ENCODE peak calls at places on chromosomes 4 and X, in ten cellular contexts. One of them, this sample, is unnamed.

GRCh38 chr4:156547891-156548290 is 423.7 kb downstream of the PDGFC start:
- DNase-seq in cardiac muscle cell: peak; percentile 11
- DNase-seq in sigmoid colon: no peak
- DNase-seq in NT2/D1: no peak
- DNase-seq in Peyer's patch: no peak
- DNase-seq in uterus: no peak
- DNase-seq in OCI-LY7: no peak
- DNase-seq in A549: no peak
- DNase-seq in PC-9: no peak
- DNase-seq in SK-N-SH: no peak
- DNase-seq in this sample: no peak

GRCh38 chr4:86233681-86234080 is 126.2 kb downstream of the MAPK10 start:
- DNase-seq in cardiac muscle cell: peak; percentile 91
- DNase-seq in sigmoid colon: no peak
- DNase-seq in NT2/D1: no peak
- DNase-seq in Peyer's patch: no peak
- DNase-seq in uterus: no peak
- DNase-seq in OCI-LY7: no peak
- DNase-seq in A549: no peak
- DNase-seq in PC-9: peak; percentile 7
- DNase-seq in SK-N-SH: no peak
- DNase-seq in this sample: no peak

GRCh38 chr4:94665500-94666398 is 92.0 kb upstream of the BMPR1B start:
- DNase-seq in cardiac muscle cell: no peak
- DNase-seq in sigmoid colon: no peak
- DNase-seq in NT2/D1: no peak
- DNase-seq in Peyer's patch: no peak
- DNase-seq in uterus: no peak
- DNase-seq in OCI-LY7: no peak
- DNase-seq in A549: peak; percentile 97
- DNase-seq in PC-9: no peak
- DNase-seq in SK-N-SH: no peak
- DNase-seq in this sample: no peak

GRCh38 chr4:111854494-111855087 is 290.7 kb upstream of the FAM241A start:
- DNase-seq in cardiac muscle cell: peak; percentile 51
- DNase-seq in sigmoid colon: no peak
- DNase-seq in NT2/D1: peak; percentile 15
- DNase-seq in Peyer's patch: no peak
- DNase-seq in uterus: peak; percentile 39
- DNase-seq in OCI-LY7: peak; percentile 18
- DNase-seq in A549: peak; percentile 31
- DNase-seq in PC-9: peak; percentile 2
- DNase-seq in SK-N-SH: peak; percentile 5
- DNase-seq in this sample: no peak

GRCh38 chr4:38461342-38461741 is 202.7 kb upstream of the KLF3 start:
- DNase-seq in cardiac muscle cell: peak; percentile 20
- DNase-seq in sigmoid colon: no peak
- DNase-seq in NT2/D1: no peak
- DNase-seq in Peyer's patch: no peak
- DNase-seq in uterus: no peak
- DNase-seq in OCI-LY7: no peak
- DNase-seq in A549: peak; percentile 8
- DNase-seq in PC-9: no peak
- DNase-seq in SK-N-SH: no peak
- DNase-seq in this sample: no peak

GRCh38 chr4:40380647-40381046 is 45.5 kb downstream of the CHRNA9 start:
- DNase-seq in cardiac muscle cell: no peak
- DNase-seq in sigmoid colon: no peak
- DNase-seq in NT2/D1: no peak
- DNase-seq in Peyer's patch: no peak
- DNase-seq in uterus: no peak
- DNase-seq in OCI-LY7: no peak
- DNase-seq in A549: no peak
- DNase-seq in PC-9: no peak
- DNase-seq in SK-N-SH: no peak
- DNase-seq in this sample: no peak

GRCh38 chr4:52864816-52865215 is 2.7 kb downstream of the RASL11B start:
- DNase-seq in cardiac muscle cell: peak; percentile 91
- DNase-seq in sigmoid colon: no peak
- DNase-seq in NT2/D1: no peak
- DNase-seq in Peyer's patch: no peak
- DNase-seq in uterus: no peak
- DNase-seq in OCI-LY7: no peak
- DNase-seq in A549: no peak
- DNase-seq in PC-9: no peak
- DNase-seq in SK-N-SH: peak; percentile 59
- DNase-seq in this sample: no peak

GRCh38 chr4:82473621-82474164 is 43.3 kb downstream of the ENOPH1 start:
- DNase-seq in cardiac muscle cell: no peak
- DNase-seq in sigmoid colon: no peak
- DNase-seq in NT2/D1: no peak
- DNase-seq in Peyer's patch: no peak
- DNase-seq in uterus: no peak
- DNase-seq in OCI-LY7: no peak
- DNase-seq in A549: no peak
- DNase-seq in PC-9: no peak
- DNase-seq in SK-N-SH: no peak
- DNase-seq in this sample: no peak

GRCh38 chr4:801436-802124 is 24.3 kb downstream of the CPLX1 start:
- DNase-seq in cardiac muscle cell: no peak
- DNase-seq in sigmoid colon: no peak
- DNase-seq in NT2/D1: no peak
- DNase-seq in Peyer's patch: no peak
- DNase-seq in uterus: no peak
- DNase-seq in OCI-LY7: no peak
- DNase-seq in A549: no peak
- DNase-seq in PC-9: no peak
- DNase-seq in SK-N-SH: no peak
- DNase-seq in this sample: no peak

GRCh38 chr4:180052629-180053028 is 2190.6 kb upstream of the TENM3 start:
- DNase-seq in cardiac muscle cell: no peak
- DNase-seq in sigmoid colon: no peak
- DNase-seq in NT2/D1: no peak
- DNase-seq in Peyer's patch: no peak
- DNase-seq in uterus: no peak
- DNase-seq in OCI-LY7: no peak
- DNase-seq in A549: no peak
- DNase-seq in PC-9: no peak
- DNase-seq in SK-N-SH: no peak
- DNase-seq in this sample: no peak

GRCh38 chr4:22987861-22988260 is 295.1 kb downstream of the GBA3 start:
- DNase-seq in cardiac muscle cell: no peak
- DNase-seq in sigmoid colon: no peak
- DNase-seq in NT2/D1: no peak
- DNase-seq in Peyer's patch: no peak
- DNase-seq in uterus: no peak
- DNase-seq in OCI-LY7: no peak
- DNase-seq in A549: peak; percentile 14
- DNase-seq in PC-9: no peak
- DNase-seq in SK-N-SH: no peak
- DNase-seq in this sample: no peak

GRCh38 chrX:2698604-2699003 is 7.5 kb downstream of the CD99 start:
- DNase-seq in cardiac muscle cell: no peak
- DNase-seq in sigmoid colon: no peak
- DNase-seq in NT2/D1: no peak
- DNase-seq in Peyer's patch: peak; percentile 2
- DNase-seq in uterus: no peak
- DNase-seq in OCI-LY7: no peak
- DNase-seq in A549: no peak
- DNase-seq in PC-9: peak; percentile 82
- DNase-seq in SK-N-SH: no peak
- DNase-seq in this sample: no peak

GRCh38 chrX:2694868-2695267 is 3.8 kb downstream of the CD99 start:
- DNase-seq in cardiac muscle cell: no peak
- DNase-seq in sigmoid colon: no peak
- DNase-seq in NT2/D1: no peak
- DNase-seq in Peyer's patch: no peak
- DNase-seq in uterus: no peak
- DNase-seq in OCI-LY7: no peak
- DNase-seq in A549: no peak
- DNase-seq in PC-9: no peak
- DNase-seq in SK-N-SH: no peak
- DNase-seq in this sample: no peak

GRCh38 chrX:2696698-2697215 is 5.7 kb downstream of the CD99 start:
- DNase-seq in cardiac muscle cell: peak; percentile 85
- DNase-seq in sigmoid colon: no peak
- DNase-seq in NT2/D1: no peak
- DNase-seq in Peyer's patch: no peak
- DNase-seq in uterus: no peak
- DNase-seq in OCI-LY7: peak; percentile 38
- DNase-seq in A549: peak; percentile 35
- DNase-seq in PC-9: peak; percentile 55
- DNase-seq in SK-N-SH: no peak
- DNase-seq in this sample: no peak

GRCh38 chrX:2697741-2698294 is 6.7 kb downstream of the CD99 start:
- DNase-seq in cardiac muscle cell: no peak
- DNase-seq in sigmoid colon: no peak
- DNase-seq in NT2/D1: no peak
- DNase-seq in Peyer's patch: peak; percentile 11
- DNase-seq in uterus: no peak
- DNase-seq in OCI-LY7: peak; percentile 65
- DNase-seq in A549: no peak
- DNase-seq in PC-9: no peak
- DNase-seq in SK-N-SH: no peak
- DNase-seq in this sample: no peak

GRCh38 chrX:2697306-2697705 is 6.2 kb downstream of the CD99 start:
- DNase-seq in cardiac muscle cell: no peak
- DNase-seq in sigmoid colon: no peak
- DNase-seq in NT2/D1: no peak
- DNase-seq in Peyer's patch: peak; percentile 12
- DNase-seq in uterus: no peak
- DNase-seq in OCI-LY7: no peak
- DNase-seq in A549: no peak
- DNase-seq in PC-9: peak; percentile 43
- DNase-seq in SK-N-SH: no peak
- DNase-seq in this sample: no peak
- H3K4me1 ChIP-seq in cardiac muscle cell: peaks cover 57% of the 10 kb centered on the region
- H3K4me1 ChIP-seq in sigmoid colon: no peaks in the 10 kb centered on the region
- H3K4me1 ChIP-seq in NT2/D1: peaks cover 9% of the 10 kb centered on the region
- H3K4me1 ChIP-seq in Peyer's patch: no peaks in the 10 kb centered on the region
- H3K4me1 ChIP-seq in uterus: peaks cover 27% of the 10 kb centered on the region
- H3K4me1 ChIP-seq in OCI-LY7: peaks cover 71% of the 10 kb centered on the region
- H3K4me1 ChIP-seq in A549: peaks cover 25% of the 10 kb centered on the region
- H3K4me1 ChIP-seq in PC-9: peaks cover 57% of the 10 kb centered on the region
- H3K4me1 ChIP-seq in SK-N-SH: peaks cover 15% of the 10 kb centered on the region
- H3K4me1 ChIP-seq in this sample: peaks cover 79% of the 10 kb centered on the region

GRCh38 chr4:7806724-7807123 is 132.9 kb downstream of the AFAP1 start:
- DNase-seq in cardiac muscle cell: no peak
- DNase-seq in sigmoid colon: no peak
- DNase-seq in NT2/D1: no peak
- DNase-seq in Peyer's patch: no peak
- DNase-seq in uterus: no peak
- DNase-seq in OCI-LY7: no peak
- DNase-seq in A549: no peak
- DNase-seq in PC-9: no peak
- DNase-seq in SK-N-SH: no peak
- DNase-seq in this sample: peak; percentile 17

GRCh38 chr4:7804759-7805385 is 134.8 kb downstream of the AFAP1 start:
- DNase-seq in cardiac muscle cell: no peak
- DNase-seq in sigmoid colon: no peak
- DNase-seq in NT2/D1: no peak
- DNase-seq in Peyer's patch: no peak
- DNase-seq in uterus: no peak
- DNase-seq in OCI-LY7: no peak
- DNase-seq in A549: no peak
- DNase-seq in PC-9: no peak
- DNase-seq in SK-N-SH: no peak
- DNase-seq in this sample: peak; percentile 48

GRCh38 chr4:7806080-7806630 is 133.5 kb downstream of the AFAP1 start:
- DNase-seq in cardiac muscle cell: peak; percentile 95
- DNase-seq in sigmoid colon: peak; percentile 95
- DNase-seq in NT2/D1: no peak
- DNase-seq in Peyer's patch: no peak
- DNase-seq in uterus: peak; percentile 86
- DNase-seq in OCI-LY7: no peak
- DNase-seq in A549: peak; percentile 92
- DNase-seq in PC-9: no peak
- DNase-seq in SK-N-SH: no peak
- DNase-seq in this sample: peak; percentile 80

GRCh38 chr4:7803992-7804758 is 135.5 kb downstream of the AFAP1 start:
- DNase-seq in cardiac muscle cell: peak; percentile 88
- DNase-seq in sigmoid colon: peak; percentile 93
- DNase-seq in NT2/D1: peak; percentile 75
- DNase-seq in Peyer's patch: peak; percentile 89
- DNase-seq in uterus: peak; percentile 83
- DNase-seq in OCI-LY7: peak; percentile 72
- DNase-seq in A549: peak; percentile 81
- DNase-seq in PC-9: peak; percentile 76
- DNase-seq in SK-N-SH: peak; percentile 82
- DNase-seq in this sample: peak; percentile 90

GRCh38 chr4:7805533-7806079 is 134.1 kb downstream of the AFAP1 start:
- DNase-seq in cardiac muscle cell: peak; percentile 98
- DNase-seq in sigmoid colon: no peak
- DNase-seq in NT2/D1: no peak
- DNase-seq in Peyer's patch: no peak
- DNase-seq in uterus: no peak
- DNase-seq in OCI-LY7: no peak
- DNase-seq in A549: peak; percentile 95
- DNase-seq in PC-9: peak; percentile 85
- DNase-seq in SK-N-SH: no peak
- DNase-seq in this sample: peak; percentile 88
- H3K4me1 ChIP-seq in cardiac muscle cell: peaks cover 29% of the 10 kb centered on the region
- H3K4me1 ChIP-seq in sigmoid colon: no peaks in the 10 kb centered on the region
- H3K4me1 ChIP-seq in NT2/D1: peaks cover 12% of the 10 kb centered on the region
- H3K4me1 ChIP-seq in Peyer's patch: no peaks in the 10 kb centered on the region
- H3K4me1 ChIP-seq in uterus: peaks cover 9% of the 10 kb centered on the region
- H3K4me1 ChIP-seq in OCI-LY7: no peaks in the 10 kb centered on the region
- H3K4me1 ChIP-seq in A549: peaks cover 75% of the 10 kb centered on the region
- H3K4me1 ChIP-seq in PC-9: peaks cover 25% of the 10 kb centered on the region
- H3K4me1 ChIP-seq in SK-N-SH: peaks cover 31% of the 10 kb centered on the region
- H3K4me1 ChIP-seq in this sample: peaks cover 47% of the 10 kb centered on the region

DNA sequence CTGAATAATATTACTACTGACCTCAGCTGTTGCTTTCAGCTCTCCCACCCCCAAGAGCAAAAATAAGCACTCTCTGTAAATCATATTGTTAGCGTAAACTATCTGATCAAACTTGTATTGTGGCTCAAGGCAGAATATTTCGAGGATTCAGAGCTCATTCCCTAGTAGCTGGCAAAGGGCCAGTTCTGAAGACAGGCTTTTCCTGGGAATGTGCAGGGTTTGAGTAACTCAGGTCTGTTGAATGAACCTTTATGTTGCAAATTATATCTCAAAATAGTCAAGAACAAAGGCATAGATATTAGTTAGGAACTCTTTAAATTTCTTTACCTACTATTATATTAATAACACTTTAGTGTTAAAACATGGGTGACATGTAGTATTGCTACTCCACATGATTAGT is 454.9 kb downstream of the CCSER1 start:
- DNase-seq in cardiac muscle cell: no peak
- DNase-seq in sigmoid colon: no peak
- DNase-seq in NT2/D1: no peak
- DNase-seq in Peyer's patch: no peak
- DNase-seq in uterus: no peak
- DNase-seq in OCI-LY7: no peak
- DNase-seq in A549: no peak
- DNase-seq in PC-9: no peak
- DNase-seq in SK-N-SH: no peak
- DNase-seq in this sample: no peak
- H3K4me1 ChIP-seq in cardiac muscle cell: peaks cover 5% of the 10 kb centered on the region
- H3K4me1 ChIP-seq in sigmoid colon: no peaks in the 10 kb centered on the region
- H3K4me1 ChIP-seq in NT2/D1: no peaks in the 10 kb centered on the region
- H3K4me1 ChIP-seq in Peyer's patch: no peaks in the 10 kb centered on the region
- H3K4me1 ChIP-seq in uterus: no peaks in the 10 kb centered on the region
- H3K4me1 ChIP-seq in OCI-LY7: no peaks in the 10 kb centered on the region
- H3K4me1 ChIP-seq in A549: no peaks in the 10 kb centered on the region
- H3K4me1 ChIP-seq in PC-9: no peaks in the 10 kb centered on the region
- H3K4me1 ChIP-seq in SK-N-SH: no peaks in the 10 kb centered on the region
- H3K4me1 ChIP-seq in this sample: no peaks in the 10 kb centered on the region

GRCh38 chr4:67580577-67580976 is 22.1 kb downstream of the STAP1 start:
- DNase-seq in cardiac muscle cell: no peak
- DNase-seq in sigmoid colon: no peak
- DNase-seq in NT2/D1: no peak
- DNase-seq in Peyer's patch: no peak
- DNase-seq in uterus: no peak
- DNase-seq in OCI-LY7: no peak
- DNase-seq in A549: no peak
- DNase-seq in PC-9: no peak
- DNase-seq in SK-N-SH: no peak
- DNase-seq in this sample: no peak
- H3K4me1 ChIP-seq in cardiac muscle cell: no peaks in the 10 kb centered on the region
- H3K4me1 ChIP-seq in sigmoid colon: no peaks in the 10 kb centered on the region
- H3K4me1 ChIP-seq in NT2/D1: no peaks in the 10 kb centered on the region
- H3K4me1 ChIP-seq in Peyer's patch: no peaks in the 10 kb centered on the region
- H3K4me1 ChIP-seq in uterus: no peaks in the 10 kb centered on the region
- H3K4me1 ChIP-seq in OCI-LY7: peaks cover 38% of the 10 kb centered on the region
- H3K4me1 ChIP-seq in A549: no peaks in the 10 kb centered on the region
- H3K4me1 ChIP-seq in PC-9: no peaks in the 10 kb centered on the region
- H3K4me1 ChIP-seq in SK-N-SH: no peaks in the 10 kb centered on the region
- H3K4me1 ChIP-seq in this sample: no peaks in the 10 kb centered on the region

This sample was measured in upper lobe of right lung.